ENCODE peak calls at places on chromosomes 16 and 17, in seven cellular contexts. O, L, S, P, B, A and Y are unnamed samples.

GRCh38 chr17:73494955-73495349 is 149.3 kb downstream of the SDK2 start:
- DNase-seq in S (no peak), P (no peak), A (no peak), B (no peak), O (no peak), L (no peak), Y (no peak)

GRCh38 chr17:78767806-78768205 is 14.3 kb downstream of the CYTH1 start:
- DNase-seq in S (no peak), P (no peak), B (no peak), L (no peak), A (no peak), O (no peak), Y (no peak)

GRCh38 chr16:55812951-55813350 is 19.9 kb downstream of the CES1 start:
- DNase-seq in A (no peak), L (no peak), O (no peak), B (no peak), P (no peak), S (no peak), Y (no peak)

GRCh38 chr17:77383613-77384608 is 243.1 kb downstream of the SEC14L1 start:
- DNase-seq in B (no peak), O (no peak), P (no peak), S (no peak), L (no peak), A (no peak), Y (no peak)

GRCh38 chr17:63434951-63435571 is 11.0 kb downstream of the CYB561 start:
- DNase-seq in S (peak; percentile 86), L (no peak), O (no peak), B (peak; percentile 59), P (peak; percentile 56), A (no peak), Y (no peak)

GRCh38 chr16:89193021-89193575 is 7.2 kb downstream of the SLC22A31 start:
- DNase-seq in P (peak; percentile 70), A (no peak), L (peak; percentile 95), O (peak; percentile 88), B (peak; percentile 72), S (peak; percentile 53), Y (no peak)

GRCh38 chr16:78654929-78655328 is 555.5 kb downstream of the WWOX start:
- DNase-seq in L (no peak), P (no peak), O (no peak), B (no peak), S (no peak), A (no peak), Y (no peak)

GRCh38 chr17:31841850-31842415 is 17.1 kb downstream of the COPRS start:
- DNase-seq in P (no peak), O (no peak), A (no peak), B (no peak), S (no peak), L (no peak), Y (no peak)

GRCh38 chr16:20073203-20074088 is at the start of gene GPR139:
- DNase-seq in O (no peak), L (no peak), S (no peak), A (peak; percentile 27), P (no peak), B (no peak), Y (no peak)

GRCh38 chr17:67980456-67980855 is 15.8 kb downstream of the C17orf58 start:
- DNase-seq in B (no peak), S (no peak), A (no peak), L (no peak), P (no peak), O (no peak), Y (no peak)

GRCh38 chr17:43309505-43310329 is 75.9 kb upstream of the RNU2-1 start:
- DNase-seq in O (no peak), B (no peak), P (no peak), L (no peak), A (no peak), S (no peak), Y (peak; percentile 48)

GRCh38 chr16:2520784-2521577 is 810 bp downstream of the AMDHD2 start:
- DNase-seq in S (no peak), O (peak; percentile 66), B (no peak), A (no peak), P (no peak), L (peak; percentile 69), Y (no peak)

GRCh38 chr17:4591529-4591928 is 7.2 kb downstream of the SMTNL2 start:
- DNase-seq in A (no peak), O (no peak), L (no peak), B (no peak), P (peak; percentile 16), S (no peak), Y (no peak)

GRCh38 chr16:50778284-50779163 is 36.6 kb downstream of the CYLD start:
- DNase-seq in S (no peak), L (no peak), A (no peak), B (no peak), P (no peak), O (no peak), Y (no peak)

GRCh38 chr16:9070295-9070694 is 21.1 kb upstream of the HAPSTR1 start:
- DNase-seq in B (no peak), S (no peak), L (no peak), A (no peak), P (no peak), O (no peak), Y (no peak)

GRCh38 chr17:75575197-75575596 is 12.4 kb upstream of the MYO15B start:
- DNase-seq in O (no peak), S (no peak), P (no peak), A (no peak), L (no peak), B (no peak), Y (no peak)

GRCh38 chr16:3413730-3414379 is 12.8 kb downstream of the ZNF174 start:
- DNase-seq in S (no peak), A (no peak), P (no peak), L (no peak), B (no peak), O (no peak), Y (no peak)

GRCh38 chr16:89476379-89476778 is 14.0 kb downstream of the ANKRD11 start:
- DNase-seq in A (no peak), O (no peak), S (no peak), L (no peak), B (no peak), P (no peak), Y (no peak)

GRCh38 chr17:82338858-82339633 is 5.5 kb upstream of the SECTM1 start:
- DNase-seq in S (peak; percentile 76), P (peak; percentile 82), A (no peak), O (no peak), L (peak; percentile 76), B (peak; percentile 46), Y (no peak)

GRCh38 chr17:81020767-81021497 is 14.0 kb upstream of the BAIAP2 start:
- DNase-seq in O (no peak), B (no peak), S (peak; percentile 67), L (peak; percentile 65), P (no peak), A (no peak), Y (no peak)

GRCh38 chr16:48961546-48961945 is 320.1 kb downstream of the CBLN1 start:
- DNase-seq in A (no peak), O (no peak), L (no peak), B (no peak), S (no peak), P (no peak), Y (no peak)

GRCh38 chr17:2122641-2123302 is 67.9 kb downstream of the HIC1 start:
- DNase-seq in P (peak; percentile 46), S (peak; percentile 54), O (no peak), A (peak; percentile 3), B (peak; percentile 83), L (no peak), Y (no peak)

GRCh38 chr17:72336026-72336803 is 215.4 kb downstream of the SOX9 start:
- DNase-seq in L (no peak), P (no peak), O (no peak), A (no peak), S (no peak), B (no peak), Y (no peak)

GRCh38 chr17:56176101-56176500 is 22.8 kb downstream of the ANKFN1 start:
- DNase-seq in O (no peak), P (peak; percentile 87), L (no peak), A (no peak), S (no peak), B (no peak), Y (no peak)

GRCh38 chr17:51419476-51419875 is 159.1 kb downstream of the UTP18 start:
- DNase-seq in P (no peak), L (no peak), B (no peak), S (no peak), A (peak; percentile 39), O (no peak), Y (no peak)